ENCODE peak calls at places on chromosome 19, in five cellular contexts. U is activated T-helper 9 cell treated with anti-CD3 and anti-CD28 coated beads, Interleukin-2, amount 50 U/mL, for 16 hours; Q is BJ; O is astrocyte; S is endothelial cell. L is an unnamed sample.

GRCh38 chr19:16266586-16266942 is 58.1 kb upstream of the KLF2 start:
- DNase-seq in U (peak), O (no peak), S (no peak), Q (no peak), L (peak)

GRCh38 chr19:50952890-50953289 is at the start of gene KLK5:
- DNase-seq in S (no peak), O (no peak), U (no peak), Q (no peak), L (no peak)

GRCh38 chr19:39138221-39139211 is 12.9 kb downstream of the PAK4 start:
- DNase-seq in O (no peak), S (no peak), Q (no peak), U (no peak), L (no peak)

GRCh38 chr19:33734913-33735312 is 61.8 kb upstream of the KCTD15 start:
- DNase-seq in Q (no peak), S (no peak), U (no peak), O (no peak), L (no peak)

GRCh38 chr19:32708457-32708856 is 11.1 kb upstream of the TDRD12 start:
- DNase-seq in S (no peak), U (no peak), Q (no peak), O (no peak), L (peak)

GRCh38 chr19:45769821-45770191 is 754 bp upstream of the SIX5 start:
- DNase-seq in Q (no peak), S (no peak), O (no peak), U (peak), L (peak)

GRCh38 chr19:5615756-5616327 is 6.7 kb downstream of the SAFB2 start:
- DNase-seq in Q (no peak), U (no peak), O (peak), S (no peak), L (no peak)

GRCh38 chr19:16106121-16106520 is 5.6 kb upstream of the RAB8A start:
- DNase-seq in S (no peak), Q (no peak), O (peak), U (no peak), L (no peak)

GRCh38 chr19:39480337-39481228 is at the start of gene TIMM50:
- DNase-seq in Q (peak), S (peak), O (peak), U (peak), L (peak)

GRCh38 chr19:18159810-18160209 is 6.8 kb downstream of the PIK3R2 start:
- DNase-seq in Q (no peak), U (no peak), O (no peak), S (no peak), L (no peak)

GRCh38 chr19:33374406-33374703 is 846 bp downstream of the CEBPG start:
- DNase-seq in O (peak), U (no peak), Q (no peak), S (no peak), L (peak)

GRCh38 chr19:3716147-3716668 is 8.0 kb downstream of the TJP3 start:
- DNase-seq in O (no peak), U (no peak), Q (no peak), S (no peak), L (no peak)

GRCh38 chr19:28646629-28647028 is 566.3 kb downstream of the UQCRFS1 start:
- DNase-seq in Q (no peak), O (no peak), U (no peak), S (no peak), L (no peak)

GRCh38 chr19:17158584-17158983 is 56.6 kb upstream of the USE1 start:
- DNase-seq in Q (no peak), U (no peak), O (no peak), S (no peak), L (no peak)

GRCh38 chr19:34725400-34725799 is 8.6 kb upstream of the ZNF181 start:
- DNase-seq in U (no peak), Q (no peak), S (no peak), O (no peak), L (no peak)

GRCh38 chr19:43465468-43466120 is at the start of gene LYPD3:
- DNase-seq in U (no peak), O (no peak), Q (peak), S (no peak), L (no peak)

GRCh38 chr19:4375620-4376228 is 24.6 kb downstream of the SH3GL1 start:
- DNase-seq in Q (no peak), S (no peak), U (no peak), O (peak), L (no peak)

GRCh38 chr19:51018745-51019543 is 565 bp downstream of the KLK10 start:
- DNase-seq in O (no peak), Q (no peak), S (peak), U (no peak), L (no peak)

GRCh38 chr19:43784251-43784980 is 3.6 kb upstream of the KCNN4 start:
- DNase-seq in S (no peak), U (peak), Q (no peak), O (peak), L (peak)

GRCh38 chr19:12913011-12913561 is 6.0 kb downstream of the SYCE2 start:
- DNase-seq in Q (no peak), O (peak), S (no peak), U (no peak), L (no peak)

GRCh38 chr19:2711937-2712205 is 9.3 kb downstream of the DIRAS1 start:
- DNase-seq in S (no peak), Q (no peak), O (no peak), U (no peak), L (no peak)

GRCh38 chr19:35266149-35266903 is 2.4 kb upstream of the USF2 start:
- DNase-seq in U (no peak), Q (no peak), S (no peak), O (no peak), L (no peak)

GRCh38 chr19:16111909-16112752 is 442 bp downstream of the RAB8A start:
- DNase-seq in S (no peak), Q (no peak), U (no peak), O (no peak), L (no peak)

GRCh38 chr19:2630352-2631001 is 72.0 kb downstream of the GNG7 start:
- DNase-seq in Q (no peak), U (no peak), O (no peak), S (no peak), L (no peak)

L was measured in activated CD8-positive, alpha-beta T cell treated with anti-CD3 and anti-CD28 coated beads, Interleukin-2, amount 10 ng/mL, durations not matched to agents 7 days and 5 days.